ENCODE peak calls at places on chromosomes 2 and 18, in five cellular contexts. O is A172, Y is HS-27A, K is pons, W is left lobe of liver. X is an unnamed sample.

GRCh38 chr2:48483916-48484315 is 46.0 kb upstream of the STON1 start:
- DNase-seq in O (no peak), Y (no peak), K (no peak), W (no peak), X (no peak)

GRCh38 chr2:84841577-84841976 is 39.3 kb downstream of the TRABD2A start:
- DNase-seq in O (no peak), Y (no peak), K (no peak), W (no peak), X (no peak)

GRCh38 chr2:220334871-220335590 is 707.6 kb downstream of the SLC4A3 start:
- DNase-seq in O (no peak), Y (no peak), K (no peak), W (no peak), X (no peak)

GRCh38 chr18:41323044-41323443 is 632.0 kb upstream of the PIK3C3 start:
- DNase-seq in O (peak; percentile 46), Y (no peak), K (no peak), W (no peak), X (no peak)

GRCh38 chr2:8495189-8495855 is 186.5 kb upstream of the ID2 start:
- DNase-seq in O (no peak), Y (no peak), K (no peak), W (no peak), X (no peak)

GRCh38 chr2:190457256-190457655 is 49.1 kb downstream of the MFSD6 start:
- DNase-seq in O (no peak), Y (no peak), K (no peak), W (no peak), X (no peak)

GRCh38 chr2:200609027-200609614 is 23.3 kb downstream of the AOX1 start:
- DNase-seq in O (peak; percentile 85), Y (peak; percentile 94), K (no peak), W (no peak), X (no peak)

GRCh38 chr2:120818441-120818920 is 82.8 kb downstream of the GLI2 start:
- DNase-seq in O (peak; percentile 47), Y (peak; percentile 89), K (no peak), W (no peak), X (peak; percentile 53)

GRCh38 chr2:216094701-216095100 is 13.0 kb downstream of the TMEM169 start:
- DNase-seq in O (no peak), Y (no peak), K (no peak), W (no peak), X (no peak)

GRCh38 chr2:56102098-56102497 is 81.7 kb upstream of the CCDC85A start:
- DNase-seq in O (no peak), Y (no peak), K (no peak), W (no peak), X (no peak)

GRCh38 chr18:12307251-12307736 is 747 bp upstream of the TUBB6 start:
- DNase-seq in O (no peak), Y (peak; percentile 40), K (no peak), W (no peak), X (peak; percentile 42)

GRCh38 chr2:172710584-172711024 is 25.0 kb upstream of the RAPGEF4 start:
- DNase-seq in O (peak; percentile 71), Y (no peak), K (peak; percentile 39), W (no peak), X (peak; percentile 54)

GRCh38 chr2:108586631-108587030 is 52.4 kb downstream of the LIMS1 start:
- DNase-seq in O (peak; percentile 51), Y (no peak), K (no peak), W (no peak), X (no peak)

GRCh38 chr18:58862851-58863538 is 1.7 kb upstream of the ZNF532 start:
- DNase-seq in O (peak; percentile 1), Y (no peak), K (peak; percentile 67), W (peak; percentile 49), X (peak; percentile 28)

GRCh38 chr2:121008978-121009377 is 273.3 kb downstream of the GLI2 start:
- DNase-seq in O (peak; percentile 12), Y (no peak), K (no peak), W (peak; percentile 21), X (no peak)

GRCh38 chr2:74887445-74887951 is 53.6 kb downstream of the HK2 start:
- DNase-seq in O (peak; percentile 45), Y (no peak), K (no peak), W (no peak), X (no peak)

GRCh38 chr2:12702661-12703121 is 14.0 kb upstream of the TRIB2 start:
- DNase-seq in O (peak; percentile 70), Y (peak; percentile 55), K (no peak), W (no peak), X (no peak)

GRCh38 chr2:72035518-72036172 is 112.0 kb downstream of the CYP26B1 start:
- DNase-seq in O (peak; percentile 39), Y (no peak), K (no peak), W (no peak), X (no peak)

GRCh38 chr2:158142568-158143332 is 41.1 kb downstream of the UPP2 start:
- DNase-seq in O (peak; percentile 75), Y (no peak), K (no peak), W (no peak), X (no peak)

GRCh38 chr2:236622201-236622600 is 52.6 kb downstream of the ACKR3 start:
- DNase-seq in O (no peak), Y (no peak), K (no peak), W (no peak), X (no peak)

GRCh38 chr2:120626566-120626965 is 109.1 kb upstream of the GLI2 start:
- DNase-seq in O (no peak), Y (no peak), K (no peak), W (no peak), X (no peak)

GRCh38 chr2:55431982-55432627 is 12.4 kb upstream of the CCDC88A start:
- DNase-seq in O (peak; percentile 52), Y (no peak), K (peak; percentile 76), W (no peak), X (no peak)

GRCh38 chr2:86704482-86704971 is 15.6 kb upstream of the RMND5A start:
- DNase-seq in O (peak; percentile 94), Y (peak; percentile 39), K (peak; percentile 15), W (no peak), X (peak; percentile 75)

GRCh38 chr2:190482441-190482840 is 52.1 kb downstream of the NEMP2 start:
- DNase-seq in O (no peak), Y (no peak), K (peak; percentile 83), W (no peak), X (no peak)

GRCh38 chr2:189698020-189698887 is 23.8 kb downstream of the ANKAR start:
- DNase-seq in O (peak; percentile 56), Y (no peak), K (peak; percentile 70), W (peak; percentile 53), X (peak; percentile 21)

GRCh38 chr2:15272961-15273360 is 288.2 kb downstream of the NBAS start:
- DNase-seq in O (no peak), Y (no peak), K (no peak), W (no peak), X (no peak)

GRCh38 chr18:68841301-68841700 is 43.4 kb downstream of the CCDC102B start:
- DNase-seq in O (no peak), Y (no peak), K (no peak), W (no peak), X (no peak)

GRCh38 chr2:238285653-238286082 is 2.7 kb downstream of the PER2 start:
- DNase-seq in O (no peak), Y (no peak), K (peak; percentile 39), W (peak; percentile 91), X (peak; percentile 89)

GRCh38 chr2:65937379-65938160 is 497.4 kb upstream of the MEIS1 start:
- DNase-seq in O (no peak), Y (peak; percentile 2), K (no peak), W (no peak), X (no peak)